ENCODE peak calls at places on chromosomes 16 and 17, in four cellular contexts. H is activated naive CD8-positive, alpha-beta T cell treated with anti-CD3 and anti-CD28 coated beads for 36 hours; E is naive thymus-derived CD8-positive, alpha-beta T cell; P is activated T-cell treated with anti-CD3 and anti-CD28 coated beads, Interleukin-2, amount 50 U/mL, for 1 hour. I is an unnamed sample.

GRCh38 chr17:59331929-59332889 is 754 bp downstream of the YPEL2 start:
- DNase-seq in H (peak), E (peak), P (peak), I (peak)

GRCh38 chr17:64306850-64307463 is 43.9 kb upstream of the TEX2 start:
- DNase-seq in H (peak), E (peak), P (peak), I (peak)

GRCh38 chr16:24908716-24909115 is 63.0 kb downstream of the SLC5A11 start:
- DNase-seq in H (no peak), E (no peak), P (no peak), I (no peak)

GRCh38 chr17:64178011-64178825 is 48.3 kb upstream of the ERN1 start:
- DNase-seq in H (no peak), P (no peak), E (no peak), I (no peak)

GRCh38 chr16:87459833-87460232 is 33.0 kb downstream of the ZCCHC14 start:
- DNase-seq in P (no peak), H (no peak), E (no peak), I (no peak)

GRCh38 chr17:4945176-4945943 is 3.0 kb downstream of the PFN1 start:
- DNase-seq in H (peak), E (no peak), P (peak), I (peak)

GRCh38 chr17:48505788-48506187 is 25.0 kb downstream of the HOXB1 start:
- DNase-seq in E (no peak), H (peak), P (no peak), I (no peak)

GRCh38 chr17:63689479-63689878 is 10.4 kb downstream of the LIMD2 start:
- DNase-seq in H (no peak), P (no peak), E (no peak), I (no peak)

GRCh38 chr17:61635913-61636432 is 45.0 kb upstream of the NACA2 start:
- DNase-seq in E (peak), H (peak), P (peak), I (peak)

GRCh38 chr17:48374650-48375230 is 55.3 kb downstream of the SKAP1 start:
- DNase-seq in H (peak), P (peak), E (peak), I (peak)

GRCh38 chr17:41987642-41988041 is 21.0 kb downstream of the CNP start:
- DNase-seq in P (no peak), H (peak), E (no peak), I (no peak)

GRCh38 chr16:608019-608418 is 18.2 kb downstream of the RAB40C start:
- DNase-seq in P (no peak), E (no peak), H (peak), I (no peak)

GRCh38 chr17:75755990-75756389 is 9.0 kb downstream of the GALK1 start:
- DNase-seq in P (no peak), E (no peak), H (no peak), I (no peak)

GRCh38 chr17:44409309-44410028 is 20.0 kb upstream of the ITGA2B start:
- DNase-seq in H (no peak), P (no peak), E (no peak), I (no peak)

GRCh38 chr17:16878547-16879100 is 93.3 kb downstream of the TNFRSF13B start:
- DNase-seq in H (no peak), E (no peak), P (no peak), I (no peak)

GRCh38 chr17:48626470-48627241 is 498 bp upstream of the HOXB9 start:
- DNase-seq in H (peak), P (peak), E (peak), I (peak)

GRCh38 chr16:72468582-72468981 is 296.6 kb upstream of the PMFBP1 start:
- DNase-seq in H (no peak), E (no peak), P (no peak), I (no peak)

GRCh38 chr17:59534583-59534982 is 30.8 kb upstream of the DHX40 start:
- DNase-seq in H (no peak), E (no peak), P (no peak), I (no peak)

GRCh38 chr17:34354637-34355036 is 1.6 kb upstream of the CCL13 start:
- DNase-seq in E (no peak), P (no peak), H (no peak), I (no peak)

GRCh38 chr16:52526429-52526828 is 20.5 kb downstream of the TOX3 start:
- DNase-seq in H (no peak), P (no peak), E (no peak), I (no peak)

GRCh38 chr17:45143767-45144198 is 4.5 kb upstream of the HEXIM1 start:
- DNase-seq in E (peak), H (peak), P (peak), I (peak)

GRCh38 chr16:69143116-69143515 is 10.7 kb downstream of the UTP4 start:
- DNase-seq in P (no peak), H (no peak), E (no peak), I (no peak)

GRCh38 chr17:69608808-69609494 is 194.5 kb downstream of the MAP2K6 start:
- DNase-seq in H (no peak), P (no peak), E (no peak), I (no peak)

GRCh38 chr17:858941-859452 is 76.8 kb downstream of the MRM3 start:
- DNase-seq in P (no peak), H (no peak), E (no peak), I (no peak)

GRCh38 chr16:7330709-7331108 is 1.9 kb upstream of the RBFOX1 start:
- DNase-seq in H (no peak), P (no peak), E (no peak), I (no peak)

GRCh38 chr17:29155235-29155965 is 24.8 kb downstream of the MYO18A start:
- DNase-seq in P (peak), E (no peak), H (peak), I (no peak)

GRCh38 chr17:59666235-59666634 is 41.0 kb downstream of the PTRH2 start:
- DNase-seq in E (no peak), P (no peak), H (no peak), I (no peak)

GRCh38 chr16:3780570-3780969 is 63.2 kb upstream of the TRAP1 start:
- DNase-seq in P (no peak), E (no peak), H (no peak), I (no peak)

GRCh38 chr17:18859256-18859655 is 1.3 kb downstream of the PRPSAP2 start:
- DNase-seq in E (no peak), P (no peak), H (no peak), I (no peak)

GRCh38 chr17:16909472-16909871 is 62.4 kb downstream of the TNFRSF13B start:
- DNase-seq in P (no peak), E (no peak), H (no peak), I (no peak)

GRCh38 chr17:6470146-6470718 is 26.0 kb downstream of the PIMREG start:
- DNase-seq in H (no peak), P (no peak), E (no peak), I (no peak)

GRCh38 chr17:68277807-68278206 is 13.1 kb downstream of the SLC16A6 start:
- DNase-seq in P (no peak), H (no peak), E (no peak), I (no peak)

GRCh38 chr17:41906465-41907184 is 12.1 kb downstream of the ACLY start:
- DNase-seq in H (no peak), P (no peak), E (no peak), I (peak)

GRCh38 chr16:87496101-87496801 is 3.4 kb upstream of the ZCCHC14 start:
- DNase-seq in H (peak), E (no peak), P (no peak), I (peak)

I was measured in B cell.